ENCODE peak calls at places on chromosome 18, in four cellular contexts. One of them, this sample, is unnamed.

GRCh38 chr18:12015697-12016062 is 34.4 kb downstream of the IMPA2 start:
- DNase-seq in omental fat pad: no peak
- DNase-seq in GM12865: no peak
- DNase-seq in NCI-H1694 treated with DMSO at 0.1 percent for 48 hours: no peak
- DNase-seq in this sample: no peak

GRCh38 chr18:48002933-48003365 is 72.5 kb upstream of the SMAD2 start:
- DNase-seq in omental fat pad: no peak
- DNase-seq in GM12865: no peak
- DNase-seq in NCI-H1694 treated with DMSO at 0.1 percent for 48 hours: no peak
- DNase-seq in this sample: no peak

GRCh38 chr18:25047983-25048382 is 304.0 kb downstream of the ZNF521 start:
- DNase-seq in omental fat pad: no peak
- DNase-seq in GM12865: no peak
- DNase-seq in NCI-H1694 treated with DMSO at 0.1 percent for 48 hours: no peak
- DNase-seq in this sample: no peak

GRCh38 chr18:35497006-35497333 is 790 bp downstream of the INO80C start:
- DNase-seq in omental fat pad: no peak
- DNase-seq in GM12865: no peak
- DNase-seq in NCI-H1694 treated with DMSO at 0.1 percent for 48 hours: peak; percentile 37
- DNase-seq in this sample: no peak

GRCh38 chr18:34549367-34549766 is 160.7 kb upstream of the DTNA start:
- DNase-seq in omental fat pad: no peak
- DNase-seq in GM12865: no peak
- DNase-seq in NCI-H1694 treated with DMSO at 0.1 percent for 48 hours: no peak
- DNase-seq in this sample: no peak

GRCh38 chr18:50816767-50817166 is 3.0 kb downstream of the MRO start:
- DNase-seq in omental fat pad: no peak
- DNase-seq in GM12865: peak; percentile 52
- DNase-seq in NCI-H1694 treated with DMSO at 0.1 percent for 48 hours: no peak
- DNase-seq in this sample: peak; percentile 83

GRCh38 chr18:13433685-13434084 is 215.1 kb downstream of the LDLRAD4 start:
- DNase-seq in omental fat pad: no peak
- DNase-seq in GM12865: no peak
- DNase-seq in NCI-H1694 treated with DMSO at 0.1 percent for 48 hours: no peak
- DNase-seq in this sample: no peak

GRCh38 chr18:34794346-34794745 is 84.2 kb downstream of the DTNA start:
- DNase-seq in omental fat pad: no peak
- DNase-seq in GM12865: no peak
- DNase-seq in NCI-H1694 treated with DMSO at 0.1 percent for 48 hours: no peak
- DNase-seq in this sample: no peak

GRCh38 chr18:10032331-10032979 is 118.6 kb downstream of the VAPA start:
- DNase-seq in omental fat pad: no peak
- DNase-seq in GM12865: no peak
- DNase-seq in NCI-H1694 treated with DMSO at 0.1 percent for 48 hours: no peak
- DNase-seq in this sample: no peak

GRCh38 chr18:32777049-32777448 is 4.2 kb upstream of the KLHL14 start:
- DNase-seq in omental fat pad: no peak
- DNase-seq in GM12865: no peak
- DNase-seq in NCI-H1694 treated with DMSO at 0.1 percent for 48 hours: no peak
- DNase-seq in this sample: no peak

GRCh38 chr18:26470011-26470637 is 78.2 kb downstream of the KCTD1 start:
- DNase-seq in omental fat pad: no peak
- DNase-seq in GM12865: peak; percentile 78
- DNase-seq in NCI-H1694 treated with DMSO at 0.1 percent for 48 hours: peak; percentile 73
- DNase-seq in this sample: peak; percentile 89

GRCh38 chr18:28087173-28087563 is 89.8 kb downstream of the CDH2 start:
- DNase-seq in omental fat pad: no peak
- DNase-seq in GM12865: no peak
- DNase-seq in NCI-H1694 treated with DMSO at 0.1 percent for 48 hours: no peak
- DNase-seq in this sample: no peak

GRCh38 chr18:45930953-45931352 is 36.2 kb downstream of the EPG5 start:
- DNase-seq in omental fat pad: no peak
- DNase-seq in GM12865: no peak
- DNase-seq in NCI-H1694 treated with DMSO at 0.1 percent for 48 hours: no peak
- DNase-seq in this sample: no peak

GRCh38 chr18:26226229-26227050 is at the start of gene TAF4B:
- DNase-seq in omental fat pad: peak; percentile 93
- DNase-seq in GM12865: peak; percentile 94
- DNase-seq in NCI-H1694 treated with DMSO at 0.1 percent for 48 hours: peak; percentile 32
- DNase-seq in this sample: peak; percentile 95

GRCh38 chr18:57767259-57768050 is 35.7 kb downstream of the ATP8B1 start:
- DNase-seq in omental fat pad: no peak
- DNase-seq in GM12865: no peak
- DNase-seq in NCI-H1694 treated with DMSO at 0.1 percent for 48 hours: no peak
- DNase-seq in this sample: no peak

GRCh38 chr18:8991131-8991530 is 111.4 kb upstream of the NDUFV2 start:
- DNase-seq in omental fat pad: no peak
- DNase-seq in GM12865: no peak
- DNase-seq in NCI-H1694 treated with DMSO at 0.1 percent for 48 hours: no peak
- DNase-seq in this sample: no peak

GRCh38 chr18:79139206-79139605 is 70.0 kb downstream of the ATP9B start:
- DNase-seq in omental fat pad: no peak
- DNase-seq in GM12865: no peak
- DNase-seq in NCI-H1694 treated with DMSO at 0.1 percent for 48 hours: no peak
- DNase-seq in this sample: no peak

GRCh38 chr18:74430811-74431571 is 26.1 kb downstream of the DIPK1C start:
- DNase-seq in omental fat pad: no peak
- DNase-seq in GM12865: no peak
- DNase-seq in NCI-H1694 treated with DMSO at 0.1 percent for 48 hours: no peak
- DNase-seq in this sample: no peak

GRCh38 chr18:31505161-31505560 is 7.2 kb downstream of the DSG2 start:
- DNase-seq in omental fat pad: no peak
- DNase-seq in GM12865: no peak
- DNase-seq in NCI-H1694 treated with DMSO at 0.1 percent for 48 hours: no peak
- DNase-seq in this sample: no peak

GRCh38 chr18:76554788-76555187 is 59.7 kb upstream of the ZNF516 start:
- DNase-seq in omental fat pad: no peak
- DNase-seq in GM12865: no peak
- DNase-seq in NCI-H1694 treated with DMSO at 0.1 percent for 48 hours: no peak
- DNase-seq in this sample: no peak

GRCh38 chr18:38033282-38033681 is 467.7 kb upstream of the CELF4 start:
- DNase-seq in omental fat pad: no peak
- DNase-seq in GM12865: no peak
- DNase-seq in NCI-H1694 treated with DMSO at 0.1 percent for 48 hours: no peak
- DNase-seq in this sample: no peak

GRCh38 chr18:70469916-70470315 is 181.1 kb downstream of the SOCS6 start:
- DNase-seq in omental fat pad: no peak
- DNase-seq in GM12865: no peak
- DNase-seq in NCI-H1694 treated with DMSO at 0.1 percent for 48 hours: no peak
- DNase-seq in this sample: no peak

GRCh38 chr18:67347499-67347898 is 169.0 kb downstream of the DSEL start:
- DNase-seq in omental fat pad: no peak
- DNase-seq in GM12865: no peak
- DNase-seq in NCI-H1694 treated with DMSO at 0.1 percent for 48 hours: no peak
- DNase-seq in this sample: no peak

GRCh38 chr18:51537487-51537886 is 340.0 kb upstream of the MEX3C start:
- DNase-seq in omental fat pad: no peak
- DNase-seq in GM12865: peak; percentile 58
- DNase-seq in NCI-H1694 treated with DMSO at 0.1 percent for 48 hours: no peak
- DNase-seq in this sample: peak; percentile 76

GRCh38 chr18:11047156-11047555 is 102.2 kb downstream of the PIEZO2 start:
- DNase-seq in omental fat pad: no peak
- DNase-seq in GM12865: no peak
- DNase-seq in NCI-H1694 treated with DMSO at 0.1 percent for 48 hours: no peak
- DNase-seq in this sample: no peak